ENCODE peak calls at places on chromosome X, in five cellular contexts. One of them, this sample, is unnamed.

GRCh38 chrX:100085851-100086250 is 324.2 kb downstream of the PCDH19 start:
- DNase-seq in K562: no peak
- DNase-seq in A549: no peak
- DNase-seq in H1: no peak
- DNase-seq in HepG2: no peak
- DNase-seq in this sample: no peak

GRCh38 chrX:15579778-15580747 is 20.7 kb downstream of the ACE2 start:
- DNase-seq in A549: no peak
- DNase-seq in K562: peak
- DNase-seq in HepG2: no peak
- DNase-seq in H1: no peak
- DNase-seq in this sample: no peak

GRCh38 chrX:1932231-1932630 is 317.4 kb downstream of the ASMT start:
- DNase-seq in H1: no peak
- DNase-seq in K562: no peak
- DNase-seq in HepG2: no peak
- DNase-seq in A549: no peak
- DNase-seq in this sample: no peak

GRCh38 chrX:39773150-39773549 is 324.6 kb downstream of the BCOR start:
- DNase-seq in HepG2: no peak
- DNase-seq in A549: no peak
- DNase-seq in H1: no peak
- DNase-seq in K562: no peak
- DNase-seq in this sample: no peak

GRCh38 chrX:15269120-15269519 is 763 bp downstream of the ASB9 start:
- DNase-seq in A549: peak
- DNase-seq in H1: no peak
- DNase-seq in HepG2: peak
- DNase-seq in K562: no peak
- DNase-seq in this sample: no peak

GRCh38 chrX:104510801-104511200 is 55.2 kb upstream of the IL1RAPL2 start:
- DNase-seq in H1: no peak
- DNase-seq in HepG2: no peak
- DNase-seq in K562: no peak
- DNase-seq in A549: no peak
- DNase-seq in this sample: no peak

GRCh38 chrX:3697220-3697684 is 16.2 kb downstream of the PRKX start:
- DNase-seq in H1: no peak
- DNase-seq in A549: no peak
- DNase-seq in HepG2: no peak
- DNase-seq in K562: no peak
- DNase-seq in this sample: no peak

GRCh38 chrX:142804085-142804484 is 221.6 kb upstream of the SPANXN4 start:
- DNase-seq in K562: no peak
- DNase-seq in H1: no peak
- DNase-seq in A549: peak
- DNase-seq in HepG2: no peak
- DNase-seq in this sample: no peak

GRCh38 chrX:153732406-153732805 is 7.8 kb downstream of the ABCD1 start:
- DNase-seq in A549: no peak
- DNase-seq in HepG2: no peak
- DNase-seq in K562: no peak
- DNase-seq in H1: no peak
- DNase-seq in this sample: no peak

GRCh38 chrX:153731845-153732215 is 7.2 kb downstream of the ABCD1 start:
- DNase-seq in H1: no peak
- DNase-seq in K562: no peak
- DNase-seq in HepG2: no peak
- DNase-seq in A549: no peak
- DNase-seq in this sample: no peak

GRCh38 chrX:153728951-153729631 is 4.4 kb downstream of the ABCD1 start:
- DNase-seq in HepG2: no peak
- DNase-seq in A549: no peak
- DNase-seq in K562: no peak
- DNase-seq in H1: no peak
- DNase-seq in this sample: no peak

GRCh38 chrX:153733651-153734240 is 9.1 kb downstream of the ABCD1 start:
- DNase-seq in HepG2: no peak
- DNase-seq in H1: no peak
- DNase-seq in K562: no peak
- DNase-seq in A549: no peak
- DNase-seq in this sample: no peak

DNA sequence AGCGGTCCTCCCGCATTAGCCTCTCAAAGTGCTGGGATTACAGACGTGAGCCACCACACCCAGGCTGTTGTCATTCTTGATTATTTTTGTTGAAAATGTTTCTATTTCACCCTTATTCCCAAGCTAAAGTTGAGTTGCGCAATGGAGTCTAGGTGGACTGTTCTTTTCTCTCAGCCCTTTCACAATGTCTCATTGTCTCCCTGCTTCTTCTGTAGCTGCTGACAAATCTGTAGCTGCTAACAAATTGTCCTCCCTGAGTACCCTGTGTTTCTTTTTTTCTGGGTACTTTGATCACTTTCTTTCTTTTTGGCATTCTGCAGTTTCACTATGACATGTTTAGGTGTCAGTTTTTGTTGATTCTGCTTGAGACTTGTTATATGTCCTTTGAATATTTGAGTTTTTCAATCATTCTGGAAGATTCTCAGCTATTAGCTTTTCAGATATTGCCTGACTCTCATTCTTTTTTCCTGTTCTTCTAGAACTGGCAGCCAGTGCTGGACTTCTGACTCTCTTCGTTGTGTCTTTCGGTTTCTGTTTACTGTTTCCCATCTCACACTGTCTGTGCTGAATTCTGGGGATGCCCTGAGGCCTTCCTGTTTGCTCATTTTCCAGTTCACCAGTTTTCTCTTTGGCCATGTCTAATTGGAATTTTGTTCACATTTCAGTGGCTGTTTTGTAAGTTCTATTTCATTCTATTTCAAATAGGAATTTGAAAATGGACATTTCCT is 6.6 kb downstream of the ABCD1 start:
- DNase-seq in K562: no peak
- DNase-seq in H1: no peak
- DNase-seq in HepG2: peak
- DNase-seq in A549: no peak
- DNase-seq in this sample: no peak
- TF ChIP-seq HDAC2 in K562: no peak
- TF ChIP-seq HDAC2 in H1: no peak
- TF ChIP-seq HDAC2 in HepG2: no peak
- TF ChIP-seq HDAC2 in A549: no peak
- TF ChIP-seq HDAC2 in this sample: no peak

GRCh38 chrX:135410861-135411627 is 10.7 kb upstream of the SMIM10L2A start:
- DNase-seq in K562: no peak
- DNase-seq in H1: no peak
- DNase-seq in HepG2: no peak
- DNase-seq in A549: no peak
- DNase-seq in this sample: no peak

GRCh38 chrX:135408794-135409193 is 12.9 kb upstream of the SMIM10L2A start:
- DNase-seq in A549: no peak
- DNase-seq in H1: no peak
- DNase-seq in K562: no peak
- DNase-seq in HepG2: no peak
- DNase-seq in this sample: peak

GRCh38 chrX:135416546-135416945 is 5.2 kb upstream of the SMIM10L2A start:
- DNase-seq in HepG2: no peak
- DNase-seq in K562: no peak
- DNase-seq in H1: no peak
- DNase-seq in A549: peak
- DNase-seq in this sample: no peak

GRCh38 chrX:135411893-135412292 is 9.9 kb upstream of the SMIM10L2A start:
- DNase-seq in K562: no peak
- DNase-seq in A549: peak
- DNase-seq in H1: no peak
- DNase-seq in HepG2: no peak
- DNase-seq in this sample: no peak
- TF ChIP-seq HDAC2 in K562: no peak
- TF ChIP-seq HDAC2 in A549: no peak
- TF ChIP-seq HDAC2 in H1: no peak
- TF ChIP-seq HDAC2 in HepG2: no peak
- TF ChIP-seq HDAC2 in this sample: no peak

DNA sequence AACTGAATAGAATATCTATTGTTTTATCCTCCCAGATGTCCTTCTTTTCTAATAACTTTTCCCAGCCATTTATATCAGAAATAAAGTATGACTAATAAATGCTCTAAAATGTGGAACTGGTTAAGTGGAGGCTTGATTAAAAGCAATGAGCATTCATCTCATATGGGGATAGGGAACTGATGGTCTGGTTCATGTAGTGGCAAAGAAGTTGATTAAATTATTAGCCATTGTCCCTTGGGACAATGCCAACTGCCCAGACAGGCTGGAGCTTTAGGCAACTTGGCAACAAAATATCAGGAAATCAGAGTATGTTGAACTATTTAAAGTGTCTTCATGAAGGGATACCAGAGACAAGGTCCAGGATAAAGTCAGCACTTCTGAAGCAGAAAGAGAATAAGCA is 24.2 kb downstream of the TRO start:
- DNase-seq in H1: no peak
- DNase-seq in K562: no peak
- DNase-seq in HepG2: no peak
- DNase-seq in A549: no peak
- DNase-seq in this sample: no peak
- TF ChIP-seq HDAC2 in H1: no peak
- TF ChIP-seq HDAC2 in K562: no peak
- TF ChIP-seq HDAC2 in HepG2: no peak
- TF ChIP-seq HDAC2 in A549: no peak
- TF ChIP-seq HDAC2 in this sample: no peak

DNA sequence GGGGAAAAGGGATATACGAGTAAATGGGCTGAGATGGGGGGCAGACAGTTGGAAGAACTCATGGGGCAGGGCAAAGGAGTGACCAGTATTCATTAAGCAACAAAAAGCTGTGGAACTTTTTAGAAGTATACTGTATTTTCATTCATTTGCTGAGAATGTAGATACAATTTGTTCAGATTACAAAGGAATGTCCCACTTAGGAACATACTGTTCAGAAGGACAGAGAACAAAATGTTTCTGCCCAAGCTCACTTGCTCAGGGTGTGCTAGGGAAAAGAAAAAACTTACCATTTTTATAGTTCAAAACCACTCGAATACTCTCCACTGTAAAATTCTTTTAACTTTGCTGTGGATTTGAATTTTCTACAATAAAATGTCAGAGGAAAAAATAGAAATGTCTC is 135.2 kb upstream of the AFF2 start:
- DNase-seq in H1: no peak
- DNase-seq in K562: no peak
- DNase-seq in A549: no peak
- DNase-seq in HepG2: no peak
- DNase-seq in this sample: no peak
- TF ChIP-seq HDAC2 in H1: no peak
- TF ChIP-seq HDAC2 in K562: no peak
- TF ChIP-seq HDAC2 in A549: no peak
- TF ChIP-seq HDAC2 in HepG2: no peak
- TF ChIP-seq HDAC2 in this sample: no peak

GRCh38 chrX:40938418-40938817 is 146.8 kb upstream of the USP9X start:
- DNase-seq in K562: no peak
- DNase-seq in A549: peak
- DNase-seq in HepG2: no peak
- DNase-seq in H1: no peak
- DNase-seq in this sample: no peak
- TF ChIP-seq HDAC2 in K562: no peak
- TF ChIP-seq HDAC2 in A549: no peak
- TF ChIP-seq HDAC2 in HepG2: no peak
- TF ChIP-seq HDAC2 in H1: no peak
- TF ChIP-seq HDAC2 in this sample: no peak